ENCODE peak calls at places on chromosomes 1 and 21, in six cellular contexts. U, Z, A, Y, V and L are unnamed samples.

GRCh38 chr1:205505791-205506190 is 1.3 kb downstream of the CDK18 start:
- DNase-seq in A (no peak), Y (peak), Z (peak), V (peak), U (no peak), L (no peak)

GRCh38 chr1:218546314-218546713 is 201.2 kb downstream of the TGFB2 start:
- DNase-seq in Y (no peak), Z (no peak), V (no peak), A (no peak), U (no peak), L (no peak)

GRCh38 chr1:228765543-228765942 is 30.3 kb downstream of the RHOU start:
- DNase-seq in A (peak), Y (no peak), U (no peak), V (no peak), Z (no peak), L (no peak)

GRCh38 chr1:209815495-209815894 is 9.6 kb upstream of the IRF6 start:
- DNase-seq in A (no peak), U (no peak), Y (no peak), V (no peak), Z (no peak), L (no peak)

GRCh38 chr1:161727343-161727924 is 6.1 kb downstream of the FCRLB start:
- DNase-seq in Y (no peak), V (peak), A (peak), Z (no peak), U (no peak), L (no peak)

GRCh38 chr1:159428536-159428935 is 3.5 kb upstream of the OR10J4 start:
- DNase-seq in V (no peak), Z (no peak), A (no peak), U (no peak), Y (no peak), L (no peak)

GRCh38 chr1:100265931-100266830 is at the start of gene RTCA:
- DNase-seq in Z (peak), V (peak), A (peak), Y (peak), U (peak), L (peak)

GRCh38 chr21:45788635-45789506 is 145.3 kb downstream of the PCBP3 start:
- DNase-seq in Z (no peak), A (no peak), V (peak), Y (no peak), U (no peak), L (no peak)

GRCh38 chr1:117695796-117696505 is 90.1 kb downstream of the TENT5C start:
- DNase-seq in V (peak), U (no peak), Y (no peak), Z (no peak), A (no peak), L (no peak)

GRCh38 chr1:53329183-53329544 is 1.3 kb upstream of the LRP8 start:
- DNase-seq in A (no peak), Z (no peak), V (no peak), U (no peak), Y (no peak), L (no peak)

GRCh38 chr1:113191579-113192076 is 118.6 kb downstream of the LRIG2 start:
- DNase-seq in Y (no peak), V (peak), A (no peak), Z (no peak), U (no peak), L (peak)

GRCh38 chr1:43946244-43947060 is at the start of gene IPO13:
- DNase-seq in U (peak), A (peak), V (peak), Z (peak), Y (peak), L (peak)

GRCh38 chr1:171623651-171624331 is 1.7 kb downstream of the MYOCOS start:
- DNase-seq in Y (no peak), A (no peak), U (no peak), Z (no peak), V (no peak), L (no peak)

GRCh38 chr1:75233302-75233929 is 99.2 kb downstream of the LHX8 start:
- DNase-seq in U (no peak), Z (no peak), A (no peak), Y (no peak), V (peak), L (no peak)

GRCh38 chr1:189596197-189596596 is 881.5 kb downstream of the BRINP3 start:
- DNase-seq in U (no peak), A (no peak), Z (no peak), V (no peak), Y (no peak), L (no peak)

GRCh38 chr21:30882907-30883597 is 1.7 kb upstream of the KRTAP11-1 start:
- DNase-seq in A (no peak), Y (no peak), U (no peak), Z (no peak), V (peak), L (no peak)

GRCh38 chr21:42906222-42906621 is 13.1 kb downstream of the NDUFV3 start:
- DNase-seq in A (no peak), V (no peak), Z (no peak), Y (no peak), U (no peak), L (no peak)

GRCh38 chr1:225657462-225657989 is 4.6 kb upstream of the ENAH start:
- DNase-seq in A (no peak), Y (no peak), U (no peak), Z (no peak), V (peak), L (peak)

GRCh38 chr1:107096690-107097089 is 40.2 kb downstream of the PRMT6 start:
- DNase-seq in Z (no peak), V (no peak), U (no peak), A (no peak), Y (no peak), L (no peak)

GRCh38 chr1:8284167-8284566 is 33.7 kb upstream of the SLC45A1 start:
- DNase-seq in V (peak), U (no peak), Y (no peak), Z (no peak), A (no peak), L (no peak)

GRCh38 chr1:39671433-39671792 is 494 bp downstream of the NT5C1A start:
- DNase-seq in Y (no peak), U (peak), A (no peak), Z (no peak), V (no peak), L (no peak)

GRCh38 chr1:169809370-169810095 is 14.8 kb upstream of the METTL18 start:
- DNase-seq in Y (peak), A (peak), U (no peak), V (peak), Z (no peak), L (no peak)

GRCh38 chr1:236896716-236897115 is 101.6 kb downstream of the MTR start:
- DNase-seq in A (no peak), U (no peak), Y (no peak), V (no peak), Z (no peak), L (no peak)
- H3K27ac ChIP-seq in A (no peak), U (no peak), Y (no peak), V (no peak), Z (peak), L (no peak)

DNA sequence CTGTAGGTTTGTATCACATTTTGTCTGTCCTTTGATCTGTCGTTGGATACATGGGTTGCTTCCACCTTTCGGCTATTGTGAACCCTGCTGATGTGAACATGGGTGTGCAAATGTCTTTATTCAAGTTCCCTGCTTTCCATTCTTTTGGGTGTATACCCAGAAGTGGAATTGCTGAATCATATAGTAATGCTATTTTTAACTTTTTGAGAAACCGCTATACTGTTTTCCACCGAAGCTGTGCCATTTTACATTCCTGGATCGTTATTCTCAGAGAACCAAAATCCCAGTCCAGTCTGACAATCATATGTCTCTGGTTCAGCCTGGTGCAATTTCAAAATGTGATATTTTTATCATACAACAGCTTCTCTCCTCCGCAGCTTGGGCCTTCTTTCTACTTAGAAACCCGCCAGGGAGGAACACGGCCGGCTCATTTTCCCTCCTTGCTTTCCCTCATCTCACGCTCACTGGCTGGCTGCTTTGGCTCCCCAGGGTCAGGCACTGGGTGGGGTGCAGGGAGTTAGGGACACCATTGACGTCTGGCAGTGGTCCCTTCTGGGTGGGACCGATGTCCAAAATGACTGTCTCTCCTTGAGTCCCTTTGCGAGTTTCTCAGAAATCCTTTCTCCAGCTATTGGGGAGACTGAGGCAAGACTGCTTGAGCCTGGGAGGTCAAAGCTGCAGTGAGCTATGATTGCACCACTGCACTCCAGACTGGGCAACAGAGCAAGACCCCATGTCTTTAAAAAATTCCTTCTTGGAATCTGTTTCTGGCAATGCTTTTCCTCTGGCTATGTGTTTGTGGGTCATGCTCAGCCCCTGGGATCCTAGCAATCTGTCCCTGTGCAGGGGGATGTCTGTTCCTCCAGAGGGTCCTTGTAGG is 73.5 kb upstream of the AKT3 start:
- DNase-seq in U (no peak), V (no peak), A (no peak), Y (no peak), Z (no peak), L (no peak)
- H3K27ac ChIP-seq in U (no peak), V (no peak), A (no peak), Y (no peak), Z (no peak), L (peak)

GRCh38 chr1:89271616-89272015 is 1.0 kb downstream of the GBP5 start:
- DNase-seq in Y (no peak), U (no peak), V (peak), Z (no peak), A (no peak), L (peak)

GRCh38 chr1:89274431-89274857 is 1.8 kb upstream of the GBP5 start:
- DNase-seq in A (no peak), Z (no peak), U (no peak), V (peak), Y (no peak), L (peak)

GRCh38 chr1:89276690-89277089 is 4.0 kb upstream of the GBP5 start:
- DNase-seq in V (no peak), Y (no peak), Z (no peak), A (no peak), U (no peak), L (no peak)

GRCh38 chr1:89269277-89269676 is 3.4 kb downstream of the GBP5 start:
- DNase-seq in U (no peak), Y (no peak), A (no peak), V (no peak), Z (no peak), L (no peak)

DNA sequence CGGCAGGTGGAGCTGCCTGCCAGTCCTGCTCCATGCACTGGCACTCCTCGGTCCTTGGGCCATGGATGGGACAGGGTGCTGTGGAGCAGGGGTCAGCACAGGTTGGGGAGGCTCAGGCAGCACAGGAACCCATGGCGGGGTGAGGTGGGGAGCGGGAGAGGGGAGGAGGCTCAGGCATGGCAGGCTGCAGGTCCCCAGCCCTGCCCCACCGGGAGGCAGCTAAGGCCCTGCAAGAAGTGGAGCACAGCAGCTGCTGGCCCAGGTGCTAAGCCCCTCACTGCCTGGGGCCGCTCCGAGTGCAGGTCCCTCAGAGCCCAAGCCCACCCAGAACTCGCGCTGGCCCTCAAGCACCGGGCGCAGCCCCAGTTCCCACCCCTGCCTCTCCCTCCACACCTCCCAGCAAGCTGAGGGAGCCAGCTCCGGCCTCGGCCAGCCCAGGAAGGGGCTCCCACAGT is 691 bp upstream of the GBP5 start:
- DNase-seq in A (no peak), V (no peak), Y (no peak), Z (no peak), U (no peak), L (no peak)
- H3K27ac ChIP-seq in A (no peak), V (no peak), Y (no peak), Z (no peak), U (no peak), L (no peak)

DNA sequence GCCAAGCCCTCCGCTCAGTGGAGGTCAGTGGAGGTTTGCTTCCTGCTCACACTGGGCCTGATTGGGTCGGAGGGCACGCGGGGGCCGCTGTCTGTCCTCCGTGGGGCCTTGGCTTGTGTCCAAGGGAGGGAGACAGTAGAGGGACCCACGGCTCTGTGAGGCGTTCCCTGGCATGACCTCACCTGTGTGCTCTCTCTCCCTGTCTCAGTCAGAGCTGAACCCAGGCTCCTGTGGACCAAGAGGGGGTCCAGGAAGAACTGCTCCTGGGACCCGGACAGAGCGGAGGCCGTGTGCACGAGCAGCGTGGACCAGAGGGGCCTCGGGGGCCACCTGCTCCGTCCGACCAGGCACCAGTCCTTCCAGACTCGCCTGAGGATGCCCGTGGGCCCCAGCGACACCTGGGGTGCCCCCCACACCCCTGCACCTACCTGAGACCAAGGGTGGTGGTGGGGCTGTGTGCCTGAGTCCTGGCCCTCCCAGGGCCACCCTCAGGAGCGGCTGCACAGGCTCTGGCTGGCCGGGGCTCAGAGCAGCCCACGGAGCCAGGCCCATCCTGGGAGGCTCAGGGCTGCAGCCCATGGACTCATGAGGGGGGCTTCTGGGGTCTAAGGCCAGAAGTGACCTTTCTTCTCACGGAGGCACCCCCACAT is 13.3 kb upstream of the TTLL10 start:
- DNase-seq in Y (no peak), U (no peak), A (no peak), Z (no peak), V (no peak), L (no peak)
- H3K27ac ChIP-seq in Y (no peak), U (no peak), A (no peak), Z (no peak), V (no peak), L (no peak)